ENCODE peak calls at places on chromosomes 2 and 18, in seven cellular contexts. W, J, L, Q, F, T and I are unnamed samples.

GRCh38 chr18:11885278-11885991 is 22.7 kb downstream of the MPPE1 start:
- DNase-seq in Q (no peak), F (no peak), T (no peak), W (peak), J (no peak), L (no peak), I (peak)

GRCh38 chr2:149766339-149766738 is 178.8 kb upstream of the MMADHC start:
- DNase-seq in Q (no peak), L (no peak), J (no peak), T (no peak), W (no peak), F (no peak), I (no peak)

GRCh38 chr18:53426656-53427055 is 797.8 kb downstream of the MBD2 start:
- DNase-seq in T (no peak), L (no peak), J (no peak), W (no peak), Q (no peak), F (no peak), I (no peak)

GRCh38 chr2:96554293-96555145 is 18.0 kb downstream of the ARID5A start:
- DNase-seq in F (peak), J (peak), Q (no peak), W (peak), T (peak), L (peak), I (peak)

GRCh38 chr2:12555012-12555645 is 161.6 kb upstream of the TRIB2 start:
- DNase-seq in F (no peak), T (peak), L (peak), Q (no peak), W (no peak), J (no peak), I (no peak)

GRCh38 chr2:123546348-123546747 is 478.7 kb upstream of the CNTNAP5 start:
- DNase-seq in Q (no peak), W (no peak), T (no peak), L (no peak), F (no peak), J (no peak), I (no peak)

GRCh38 chr18:59966913-59967312 is 67.1 kb downstream of the PMAIP1 start:
- DNase-seq in Q (no peak), W (no peak), J (no peak), L (no peak), F (no peak), T (no peak), I (no peak)

GRCh38 chr2:86807462-86808275 is 17.0 kb upstream of the CD8A start:
- DNase-seq in Q (no peak), J (peak), L (peak), W (peak), T (no peak), F (no peak), I (no peak)

GRCh38 chr2:126722081-126722480 is 66.1 kb downstream of the GYPC start:
- DNase-seq in Q (no peak), L (peak), J (no peak), F (no peak), T (no peak), W (no peak), I (no peak)

GRCh38 chr2:126720031-126720368 is 64.0 kb downstream of the GYPC start:
- DNase-seq in J (no peak), Q (no peak), F (no peak), T (no peak), L (no peak), W (no peak), I (no peak)

GRCh38 chr2:126719191-126720030 is 63.5 kb downstream of the GYPC start:
- DNase-seq in F (no peak), L (peak), J (no peak), Q (no peak), T (no peak), W (no peak), I (no peak)

GRCh38 chr2:126722546-126722945 is 66.6 kb downstream of the GYPC start:
- DNase-seq in T (no peak), J (no peak), W (no peak), Q (no peak), F (no peak), L (peak), I (no peak)

DNA sequence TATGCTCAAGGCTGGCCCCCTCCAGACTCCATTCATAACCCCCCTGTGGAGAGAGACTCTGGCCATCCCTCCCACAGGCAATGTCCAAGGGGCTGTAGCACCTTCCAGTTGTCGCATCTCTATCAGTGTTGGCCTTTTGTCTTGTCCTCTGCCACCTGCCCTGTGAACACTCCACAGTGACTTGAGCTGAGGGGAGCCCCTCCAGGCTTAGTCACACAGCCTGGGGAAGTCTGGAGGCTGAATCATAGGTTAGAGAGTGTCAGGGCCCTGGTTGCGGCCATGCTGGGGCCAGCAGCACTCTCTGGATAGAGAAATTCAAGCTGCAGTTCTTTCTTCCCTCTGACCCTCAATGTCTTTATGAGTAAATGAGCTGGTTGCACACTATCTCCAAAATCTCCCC is 64.7 kb downstream of the GYPC start:
- DNase-seq in T (no peak), F (no peak), Q (no peak), J (no peak), W (no peak), L (no peak), I (no peak)
- TF ChIP-seq TAF1 in T (no peak), F (no peak), Q (no peak), J (no peak), W (no peak), L (no peak), I (no peak)

GRCh38 chr2:36707050-36707449 is 10.5 kb downstream of the VIT start:
- DNase-seq in L (no peak), T (no peak), F (no peak), Q (no peak), W (no peak), J (no peak), I (no peak)

GRCh38 chr2:36705326-36706020 is 9.0 kb downstream of the VIT start:
- DNase-seq in Q (no peak), F (no peak), J (no peak), W (no peak), T (no peak), L (no peak), I (no peak)

GRCh38 chr2:36706021-36706328 is 9.5 kb downstream of the VIT start:
- DNase-seq in T (no peak), J (no peak), F (no peak), W (no peak), L (no peak), Q (no peak), I (no peak)

GRCh38 chr2:36706451-36706850 is 9.9 kb downstream of the VIT start:
- DNase-seq in F (no peak), W (no peak), T (no peak), J (no peak), Q (no peak), L (no peak), I (no peak)

GRCh38 chr2:36708119-36708741 is 11.7 kb downstream of the VIT start:
- DNase-seq in W (no peak), L (no peak), J (peak), F (no peak), T (no peak), Q (no peak), I (no peak)
- TF ChIP-seq TAF1 in W (no peak), L (no peak), J (no peak), F (no peak), T (no peak), Q (no peak), I (no peak)

DNA sequence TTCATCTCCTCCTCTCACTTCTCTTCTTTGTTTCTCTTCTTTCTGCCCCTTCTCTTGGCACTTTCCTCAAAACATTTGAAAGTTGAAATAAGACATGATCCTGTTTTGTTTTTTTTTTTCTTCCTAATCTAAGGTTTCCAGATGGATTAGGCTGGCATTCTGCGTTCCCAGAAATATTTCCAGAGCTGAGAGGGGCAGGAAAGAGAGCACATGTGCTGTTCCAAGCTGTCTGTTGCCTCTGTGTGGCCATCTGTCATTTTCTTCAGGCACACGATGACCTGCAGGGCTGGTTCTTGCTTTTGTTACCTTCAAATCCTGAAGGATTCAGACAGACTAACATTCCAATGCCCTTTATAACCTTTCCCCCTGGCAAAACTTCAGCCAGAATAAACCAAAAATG is 142.9 kb downstream of the RNF144A start:
- DNase-seq in Q (no peak), L (no peak), W (no peak), J (no peak), F (no peak), T (no peak), I (no peak)
- TF ChIP-seq TAF1 in Q (no peak), L (no peak), W (no peak), J (no peak), F (no peak), T (no peak), I (no peak)

DNA sequence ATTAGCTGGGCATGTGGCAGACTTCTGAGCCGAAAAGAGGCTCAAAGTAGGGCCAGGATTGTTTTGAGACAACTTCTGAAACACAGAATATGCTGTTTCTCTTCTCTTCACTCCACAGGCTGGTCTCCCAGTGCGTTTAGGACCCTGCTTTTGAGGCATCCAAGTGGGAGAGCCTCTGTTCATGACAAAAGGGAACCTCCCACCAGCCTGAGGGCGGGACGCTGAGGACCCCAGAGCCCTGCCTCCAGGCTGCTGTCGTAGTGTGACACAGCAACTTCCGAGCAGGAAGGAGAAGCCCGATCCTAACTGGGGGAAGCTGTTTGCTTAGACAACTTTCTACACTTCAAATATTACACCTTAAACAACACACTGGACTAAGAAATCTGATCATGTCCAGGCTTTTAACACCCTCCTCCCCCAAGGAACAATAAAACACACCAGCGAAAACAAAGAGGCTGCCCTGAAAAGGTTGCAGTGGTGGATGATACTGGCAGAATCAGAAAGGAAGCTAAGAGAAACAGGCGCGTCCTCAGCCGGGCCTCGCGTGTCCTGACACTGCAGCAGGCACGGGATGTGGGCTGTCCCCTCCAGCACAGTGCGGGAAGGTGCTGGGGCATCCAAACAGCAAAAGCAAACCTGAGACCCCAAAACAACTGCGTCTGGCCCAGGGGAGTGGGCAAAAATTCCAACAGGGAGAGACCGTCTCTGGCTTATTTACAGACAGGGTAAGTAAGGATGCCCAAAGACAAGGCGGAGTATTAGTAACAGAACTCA is 9.3 kb downstream of the SERTAD2 start:
- DNase-seq in W (peak), Q (no peak), J (peak), L (no peak), F (no peak), T (peak), I (peak)
- TF ChIP-seq TAF1 in W (no peak), Q (peak), J (peak), L (no peak), F (no peak), T (peak), I (no peak)